ENCODE peak calls at places on chromosomes 13 and 19, in eight cellular contexts. C is NCI-H1092 treated with DMSO at 0.1 percent for 48 hours; F is neural progenitor cell; Z is T-helper 1 cell; N is activated T-helper 1 cell treated with Interleukin-2 at 50 U/mL for 16 hours; K is pancreas; H is NCI-H1930; E is stimulated activated effector memory CD8-positive, alpha-beta T cell treated with anti-CD3 and anti-CD28 coated beads, Interleukin-12 subunit alpha, Interleukin-12 subunit beta, amount 100 ng/mL, for 72 hours. P is an unnamed sample.

GRCh38 chr19:46271488-46272197 is 25.2 kb upstream of the HIF3A start:
- DNase-seq in C (no peak), Z (no peak), N (no peak), F (no peak), K (no peak), E (no peak), H (no peak), P (no peak)

GRCh38 chr19:46970815-46971214 is 48.8 kb upstream of the NPAS1 start:
- DNase-seq in N (no peak), H (no peak), K (no peak), E (no peak), F (no peak), C (no peak), Z (no peak), P (no peak)

GRCh38 chr13:66210677-66211076 is 1019.5 kb downstream of the PCDH9 start:
- DNase-seq in C (no peak), N (no peak), H (no peak), E (no peak), K (no peak), Z (no peak), F (no peak), P (no peak)

GRCh38 chr19:11405846-11406643 is 13.1 kb downstream of the RGL3 start:
- DNase-seq in N (no peak), K (no peak), C (no peak), F (peak; percentile 46), Z (no peak), H (no peak), E (no peak), P (no peak)

GRCh38 chr13:110109910-110110309 is 197.0 kb downstream of the COL4A1 start:
- DNase-seq in N (no peak), E (no peak), K (no peak), F (peak; percentile 52), H (no peak), C (no peak), Z (no peak), P (no peak)

GRCh38 chr19:35078807-35079206 is 36.8 kb upstream of the FXYD3 start:
- DNase-seq in F (no peak), C (no peak), H (no peak), N (no peak), Z (no peak), E (no peak), K (no peak), P (no peak)

GRCh38 chr19:31054430-31054829 is 294.8 kb downstream of the TSHZ3 start:
- DNase-seq in Z (no peak), F (peak; percentile 82), C (no peak), H (peak; percentile 15), E (peak; percentile 4), N (peak; percentile 10), K (no peak), P (no peak)

GRCh38 chr19:32053366-32053765 is 292.0 kb upstream of the ZNF507 start:
- DNase-seq in K (no peak), Z (no peak), C (no peak), N (no peak), E (no peak), F (no peak), H (no peak), P (no peak)

GRCh38 chr13:29594710-29595379 is 643 bp downstream of the SLC7A1 start:
- DNase-seq in K (peak; percentile 59), H (no peak), C (peak; percentile 13), Z (peak; percentile 45), F (peak; percentile 57), E (peak; percentile 73), N (peak; percentile 30), P (peak; percentile 60)

GRCh38 chr19:48290341-48290922 is 20.6 kb downstream of the ZNF114 start:
- DNase-seq in C (no peak), H (peak; percentile 52), K (no peak), F (peak; percentile 80), Z (no peak), N (no peak), E (no peak), P (peak; percentile 35)

GRCh38 chr19:42693760-42694350 is 46.4 kb downstream of the PSG3 start:
- DNase-seq in H (no peak), K (peak; percentile 6), N (no peak), F (no peak), Z (no peak), C (peak; percentile 2), E (no peak), P (peak; percentile 15)

GRCh38 chr19:18905520-18906236 is 9.7 kb upstream of the CERS1 start:
- DNase-seq in C (no peak), E (no peak), K (no peak), N (no peak), F (no peak), H (no peak), Z (no peak), P (no peak)

GRCh38 chr19:32581704-32582164 is 744 bp downstream of the PDCD5 start:
- DNase-seq in K (no peak), F (peak; percentile 57), H (no peak), C (peak; percentile 9), Z (no peak), N (no peak), E (no peak), P (peak; percentile 57)

GRCh38 chr13:32278456-32278855 is 36.7 kb downstream of the ZAR1L start:
- DNase-seq in H (no peak), E (no peak), C (no peak), Z (no peak), F (no peak), K (no peak), N (no peak), P (no peak)

GRCh38 chr13:91347996-91348905 is 764 bp downstream of the MIR17HG start:
- DNase-seq in H (peak; percentile 48), K (peak; percentile 38), Z (peak; percentile 55), E (peak; percentile 68), N (peak; percentile 47), C (peak; percentile 41), F (peak; percentile 63), P (peak; percentile 55)

GRCh38 chr19:53388168-53388567 is 6.8 kb upstream of the ZNF765 start:
- DNase-seq in C (no peak), H (no peak), N (no peak), K (no peak), Z (no peak), E (no peak), F (no peak), P (no peak)

GRCh38 chr19:32824136-32824835 is 45.3 kb downstream of the SLC7A9 start:
- DNase-seq in N (no peak), C (no peak), Z (no peak), H (no peak), K (no peak), E (no peak), F (peak; percentile 36), P (peak; percentile 20)

GRCh38 chr13:25406377-25406776 is 34.6 kb downstream of the ATP8A2 start:
- DNase-seq in N (no peak), K (no peak), Z (no peak), H (peak; percentile 38), C (peak; percentile 77), E (no peak), F (peak; percentile 37), P (no peak)

GRCh38 chr13:113771709-113772331 is 12.8 kb downstream of the TMEM255B start:
- DNase-seq in F (no peak), K (no peak), N (no peak), C (no peak), H (no peak), Z (no peak), E (no peak), P (no peak)

GRCh38 chr19:38737921-38738731 is 6.1 kb downstream of the CAPN12 start:
- DNase-seq in C (no peak), Z (no peak), F (no peak), K (no peak), H (no peak), N (no peak), E (no peak), P (no peak)

GRCh38 chr19:52637718-52638585 is at the start of gene ZNF83:
- DNase-seq in N (peak; percentile 83), H (peak; percentile 96), E (peak; percentile 95), C (peak; percentile 76), Z (peak; percentile 97), F (peak; percentile 100), K (peak; percentile 91), P (peak; percentile 97)

GRCh38 chr13:113991676-113992179 is 17.9 kb upstream of the C13orf46 start:
- DNase-seq in N (no peak), K (no peak), H (no peak), E (no peak), C (no peak), F (no peak), Z (no peak), P (no peak)

GRCh38 chr13:27194895-27195764 is 23.5 kb upstream of the USP12 start:
- DNase-seq in N (no peak), H (no peak), E (no peak), F (peak; percentile 20), K (no peak), C (no peak), Z (no peak), P (no peak)

GRCh38 chr13:75307370-75307984 is 174.5 kb downstream of the TBC1D4 start:
- DNase-seq in F (no peak), Z (no peak), N (no peak), E (no peak), K (no peak), C (no peak), H (no peak), P (no peak)

GRCh38 chr19:10543420-10544241 is at the start of gene ATG4D:
- DNase-seq in C (peak; percentile 89), Z (peak; percentile 76), H (peak; percentile 61), E (peak; percentile 82), N (peak; percentile 71), F (peak; percentile 93), K (peak; percentile 94), P (peak; percentile 98)

GRCh38 chr13:112859817-112860190 is 109.2 kb upstream of the MCF2L start:
- DNase-seq in C (no peak), N (no peak), Z (no peak), E (no peak), F (no peak), H (no peak), K (no peak), P (peak; percentile 14)

GRCh38 chr13:33099860-33100259 is 83.6 kb downstream of the KL start:
- DNase-seq in F (peak; percentile 62), C (no peak), H (no peak), E (no peak), Z (no peak), K (no peak), N (no peak), P (no peak)

GRCh38 chr13:26459276-26460131 is 98.0 kb upstream of the WASF3 start:
- DNase-seq in H (no peak), C (no peak), F (no peak), N (no peak), K (no peak), E (no peak), Z (no peak), P (no peak)

GRCh38 chr19:17473041-17473440 is 2.7 kb downstream of the SLC27A1 start:
- DNase-seq in Z (no peak), H (no peak), C (no peak), E (no peak), N (no peak), F (no peak), K (no peak), P (no peak)

GRCh38 chr13:60230593-60230992 is 66.9 kb upstream of the DIAPH3 start:
- DNase-seq in H (no peak), C (no peak), N (no peak), F (no peak), K (no peak), Z (no peak), E (no peak), P (peak; percentile 36)

GRCh38 chr19:13974073-13974472 is 21.8 kb downstream of the DCAF15 start:
- DNase-seq in E (no peak), K (no peak), F (peak; percentile 82), N (no peak), C (no peak), Z (no peak), H (no peak), P (peak; percentile 38)

GRCh38 chr13:84962141-84962750 is 837.0 kb downstream of the SLITRK6 start:
- DNase-seq in N (no peak), E (no peak), H (no peak), C (no peak), Z (no peak), K (no peak), F (no peak), P (no peak)

GRCh38 chr19:2288743-2289713 is 7.1 kb upstream of the PEAK3 start:
- DNase-seq in N (no peak), K (no peak), C (no peak), H (no peak), E (no peak), Z (no peak), F (no peak), P (no peak)

GRCh38 chr13:67062160-67062559 is 168.0 kb downstream of the PCDH9 start:
- DNase-seq in E (no peak), C (no peak), Z (no peak), N (no peak), F (no peak), K (no peak), H (no peak), P (no peak)

P was measured in NCI-H146.